ENCODE peak calls at places on chromosomes 6 and 20, in five cellular contexts. Z, U, I, N and Q are unnamed samples.

GRCh38 chr20:10002871-10003270 is 31.9 kb upstream of the ANKEF1 start:
- DNase-seq in Z (no peak), U (no peak), I (no peak), N (no peak), Q (no peak)

GRCh38 chr6:32852018-32852843 is 1.3 kb downstream of the TAP1 start:
- DNase-seq in Z (no peak), U (no peak), I (no peak), N (no peak), Q (no peak)

GRCh38 chr20:61556116-61556515 is 304.1 kb downstream of the CDH4 start:
- DNase-seq in Z (no peak), U (no peak), I (no peak), N (no peak), Q (no peak)

GRCh38 chr20:45322952-45323383 is 14.9 kb upstream of the MATN4 start:
- DNase-seq in Z (no peak), U (peak), I (peak), N (no peak), Q (no peak)

GRCh38 chr6:158506577-158506976 is 53.3 kb upstream of the TMEM181 start:
- DNase-seq in Z (no peak), U (peak), I (no peak), N (no peak), Q (no peak)

GRCh38 chr20:62117362-62117646 is 5.0 kb upstream of the LSM14B start:
- DNase-seq in Z (no peak), U (no peak), I (no peak), N (no peak), Q (no peak)

GRCh38 chr6:117548797-117549301 is 53.5 kb downstream of the GOPC start:
- DNase-seq in Z (no peak), U (peak), I (no peak), N (no peak), Q (no peak)

GRCh38 chr6:16902520-16902919 is 141.3 kb upstream of the ATXN1 start:
- DNase-seq in Z (no peak), U (no peak), I (no peak), N (no peak), Q (no peak)

GRCh38 chr6:164911873-164912580 is 397.4 kb downstream of the C6orf118 start:
- DNase-seq in Z (no peak), U (no peak), I (no peak), N (no peak), Q (no peak)

GRCh38 chr20:46688151-46689081 is 828 bp downstream of the TP53RK start:
- DNase-seq in Z (no peak), U (peak), I (no peak), N (no peak), Q (no peak)

GRCh38 chr6:33335916-33336315 is 18.4 kb upstream of the ZBTB22 start:
- DNase-seq in Z (no peak), U (no peak), I (no peak), N (no peak), Q (no peak)

GRCh38 chr6:41483943-41484342 is 62.2 kb upstream of the FOXP4 start:
- DNase-seq in Z (no peak), U (no peak), I (no peak), N (no peak), Q (no peak)

GRCh38 chr6:137044366-137045220 is at the start of gene IL20RA:
- DNase-seq in Z (no peak), U (no peak), I (no peak), N (no peak), Q (peak)

GRCh38 chr20:57346477-57346876 is 4.6 kb upstream of the RAE1 start:
- DNase-seq in Z (no peak), U (peak), I (peak), N (no peak), Q (no peak)

DNA sequence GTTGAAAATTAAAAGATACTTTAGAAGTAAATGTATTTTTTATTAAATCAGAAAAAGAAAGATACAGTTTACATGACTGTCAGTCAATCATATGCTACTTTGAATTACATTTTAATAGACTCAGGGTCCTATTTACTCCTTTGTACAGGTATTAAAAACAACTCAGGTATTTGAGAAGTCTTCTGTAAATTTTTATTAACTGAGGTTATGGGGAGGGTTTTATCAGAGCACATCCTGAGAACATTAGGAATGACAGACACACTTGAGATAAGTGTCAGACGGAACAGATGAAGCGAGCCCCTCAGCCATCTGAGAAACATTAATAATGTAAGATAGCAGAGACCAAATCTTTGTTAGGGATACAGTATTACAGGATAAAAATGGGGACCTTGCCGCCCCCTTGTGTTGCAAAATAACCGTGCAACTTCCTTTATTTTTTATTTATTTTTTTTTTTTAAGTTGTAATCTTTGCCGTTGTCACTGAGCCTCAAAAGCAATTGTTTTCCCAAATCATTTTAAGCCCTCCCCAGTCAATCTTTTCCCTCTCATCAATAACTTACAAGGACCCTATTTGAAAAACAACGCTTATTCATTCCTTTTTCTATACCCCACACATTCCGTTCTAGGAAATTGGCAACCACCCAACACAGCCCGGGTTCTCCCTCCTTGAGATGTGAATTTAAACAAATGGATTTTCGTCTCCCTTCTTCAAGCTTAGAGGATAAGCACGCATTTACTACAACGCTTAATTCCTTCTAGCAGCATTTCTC is 126.7 kb downstream of the BCAS1 start:
- DNase-seq in Z (no peak), U (peak), I (no peak), N (no peak), Q (no peak)
- TF ChIP-seq POLR2A in Z (no peak), U (no peak), I (no peak), N (no peak), Q (no peak)

DNA sequence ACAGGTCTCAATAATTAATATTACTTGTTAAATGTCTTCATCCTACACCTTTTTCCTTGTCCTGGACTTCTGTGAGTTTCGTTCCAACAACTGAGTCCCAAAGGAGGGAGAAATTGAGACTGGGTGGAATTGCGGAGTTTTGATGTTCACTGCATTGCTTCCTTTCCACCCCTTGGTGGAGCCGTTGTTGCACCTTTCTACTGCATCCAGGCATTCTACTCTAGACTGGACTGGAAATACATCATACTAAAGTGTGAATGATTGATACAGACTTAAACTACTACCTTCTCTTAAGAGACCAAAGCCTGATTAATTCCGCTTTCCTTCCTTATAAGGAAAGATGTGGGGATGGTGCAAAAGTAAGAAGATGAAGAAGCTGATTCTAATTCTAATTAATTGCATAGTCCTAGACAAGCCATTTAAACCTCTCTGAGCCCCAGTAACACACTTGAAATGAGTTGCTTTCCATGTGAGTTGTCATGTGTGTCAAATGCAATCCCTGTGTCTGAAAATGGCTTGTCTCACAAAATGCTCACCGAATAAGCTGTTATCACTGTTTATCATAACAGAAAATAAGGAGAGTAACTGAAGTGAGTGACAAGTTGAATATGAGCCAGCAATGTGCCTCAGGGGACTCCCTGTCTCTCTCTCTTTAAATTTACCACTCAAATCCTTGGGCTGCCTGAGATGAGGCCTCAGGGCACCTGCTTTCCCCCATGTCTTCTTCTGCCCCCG is 338.3 kb upstream of the CHD6 start:
- DNase-seq in Z (no peak), U (peak), I (no peak), N (no peak), Q (no peak)
- TF ChIP-seq POLR2AphosphoS5 in Z (no peak), U (no peak), I (no peak), N (no peak), Q (no peak)

GRCh38 chr6:6657820-6658217 is 69.3 kb downstream of the LY86 start:
- DNase-seq in Z (no peak), U (no peak), I (no peak), N (no peak), Q (no peak)
- TF ChIP-seq POLR2A in Z (no peak), U (no peak), I (no peak), N (no peak), Q (no peak)

DNA sequence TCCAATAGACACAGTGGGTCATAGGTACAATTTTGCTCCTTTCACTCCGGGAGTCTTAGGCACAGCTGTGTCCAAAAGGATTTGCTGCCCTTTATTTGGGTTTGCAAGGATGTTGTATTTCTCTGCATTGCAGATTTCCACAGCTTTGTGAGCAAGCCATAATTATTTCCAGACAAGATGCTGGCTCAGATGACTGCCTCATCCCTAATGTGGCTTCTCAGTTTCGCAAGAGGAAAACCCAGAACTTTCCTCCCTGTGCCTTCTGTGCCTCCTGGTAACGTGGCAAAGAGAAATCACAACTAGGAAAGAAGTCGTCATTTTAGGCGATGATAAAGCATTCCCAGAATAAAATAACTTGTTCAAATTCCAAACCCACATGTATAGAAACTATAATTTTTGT is 33.7 kb downstream of the FAM50B start:
- DNase-seq in Z (peak), U (no peak), I (no peak), N (no peak), Q (no peak)
- TF ChIP-seq POLR2AphosphoS5 in Z (peak), U (no peak), I (no peak), N (no peak), Q (no peak)

GRCh38 chr6:6640915-6641314 is 52.4 kb downstream of the LY86 start:
- DNase-seq in Z (no peak), U (no peak), I (no peak), N (no peak), Q (no peak)

GRCh38 chr6:6645266-6645917 is 56.9 kb downstream of the LY86 start:
- DNase-seq in Z (no peak), U (no peak), I (no peak), N (no peak), Q (no peak)

GRCh38 chr6:6646384-6646783 is 57.9 kb downstream of the LY86 start:
- DNase-seq in Z (no peak), U (no peak), I (no peak), N (no peak), Q (no peak)

GRCh38 chr6:6646859-6647258 is 58.3 kb downstream of the LY86 start:
- DNase-seq in Z (no peak), U (no peak), I (no peak), N (no peak), Q (no peak)

DNA sequence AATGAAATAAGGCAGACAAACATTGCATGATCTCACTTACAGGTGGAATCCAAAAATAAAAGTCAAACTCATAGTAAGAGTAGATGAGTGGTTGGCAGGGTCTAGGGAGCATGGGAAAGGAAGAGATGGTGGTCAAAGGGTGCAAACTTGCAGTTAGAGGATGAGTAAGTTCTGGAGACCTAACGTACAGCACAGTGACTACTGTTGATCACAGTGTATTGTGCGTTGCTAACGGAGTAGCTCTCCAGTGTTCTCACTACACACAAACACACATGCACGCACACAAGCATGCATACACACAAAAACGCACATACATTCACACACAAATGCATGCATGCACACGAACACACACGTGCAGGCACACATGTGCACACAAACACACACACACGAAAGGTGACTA is 54.9 kb downstream of the LY86 start:
- DNase-seq in Z (no peak), U (no peak), I (no peak), N (no peak), Q (no peak)
- TF ChIP-seq POLR2A in Z (no peak), U (no peak), I (no peak), N (no peak), Q (no peak)